ENCODE peak calls at places on chromosomes 4 and X, in six cellular contexts. B is activated naive CD8-positive, alpha-beta T cell treated with anti-CD3 and anti-CD28 coated beads for 36 hours; J is activated T-cell treated with anti-CD3 and anti-CD28 coated beads for 1 hour; U is colonic mucosa; F is AG08396; Z is astrocyte of the spinal cord. W is an unnamed sample.

GRCh38 chr4:77193511-77194236 is 36.7 kb downstream of the CCNG2 start:
- DNase-seq in B (peak), J (peak), U (peak), F (no peak), Z (no peak), W (no peak)

GRCh38 chrX:33307954-33308353 is 96.6 kb upstream of the DMD start:
- DNase-seq in B (no peak), J (no peak), U (no peak), F (peak), Z (no peak), W (no peak)

GRCh38 chr4:46386570-46386969 is 3.4 kb downstream of the GABRA2 start:
- DNase-seq in B (no peak), J (no peak), U (no peak), F (no peak), Z (no peak), W (no peak)

GRCh38 chrX:17291998-17292658 is 82.9 kb upstream of the NHS start:
- DNase-seq in B (no peak), J (no peak), U (no peak), F (no peak), Z (no peak), W (no peak)

GRCh38 chr4:123359449-123360306 is 36.9 kb upstream of the SPRY1 start:
- DNase-seq in B (no peak), J (no peak), U (no peak), F (no peak), Z (no peak), W (no peak)

GRCh38 chrX:10769165-10769564 is 148.8 kb upstream of the MID1 start:
- DNase-seq in B (no peak), J (no peak), U (no peak), F (peak), Z (peak), W (no peak)

GRCh38 chr4:93719552-93719951 is 109.0 kb upstream of the ATOH1 start:
- DNase-seq in B (no peak), J (no peak), U (no peak), F (no peak), Z (no peak), W (no peak)

GRCh38 chr4:38155589-38156294 is 195.5 kb downstream of the PTTG2 start:
- DNase-seq in B (no peak), J (no peak), U (peak), F (no peak), Z (no peak), W (no peak)

GRCh38 chrX:94123062-94123461 is 449.1 kb downstream of the FAM133A start:
- DNase-seq in B (no peak), J (no peak), U (no peak), F (no peak), Z (no peak), W (no peak)

GRCh38 chr4:105198541-105198940 is 51.9 kb downstream of the TET2 start:
- DNase-seq in B (no peak), J (no peak), U (no peak), F (no peak), Z (no peak), W (no peak)

GRCh38 chr4:174631901-174632758 is 109.8 kb upstream of the HPGD start:
- DNase-seq in B (no peak), J (no peak), U (no peak), F (peak), Z (peak), W (no peak)

GRCh38 chrX:80432441-80432840 is 12.2 kb downstream of the TENT5D start:
- DNase-seq in B (no peak), J (no peak), U (no peak), F (no peak), Z (no peak), W (no peak)

W was measured in MG63.